ENCODE peak calls at places on chromosomes 6 and 20, in ten cellular contexts. Y is substantia nigra; R is adrenal gland; K is stimulated activated CD4-positive, alpha-beta T cell treated with anti-CD3 and anti-CD28 coated beads, TNF-alpha, amount 100 ng/mL, for 24 hours; S is astrocyte of the cerebellum; M is HCEC 1CT; G is activated CD4-positive, CD25-positive, alpha-beta regulatory T cell; Q is HFFc6; O is GM12865; U is fibroblast of the conjunctiva. P is an unnamed sample.

GRCh38 chr6:35044145-35044745 is 96.9 kb downstream of the TCP11 start:
- DNase-seq in Y (no peak), R (no peak), K (no peak), S (peak), M (no peak), G (no peak), Q (no peak), O (no peak), U (no peak), P (no peak)

GRCh38 chr20:59743308-59743707 is 139.0 kb downstream of the PHACTR3 start:
- DNase-seq in Y (no peak), R (no peak), K (no peak), S (no peak), M (no peak), G (no peak), Q (no peak), O (no peak), U (no peak), P (no peak)

GRCh38 chr6:147547369-147547902 is 38.9 kb downstream of the SAMD5 start:
- DNase-seq in Y (no peak), R (no peak), K (no peak), S (no peak), M (no peak), G (no peak), Q (no peak), O (no peak), U (no peak), P (no peak)

GRCh38 chr6:24231578-24231977 is 105.6 kb downstream of the NRSN1 start:
- DNase-seq in Y (no peak), R (no peak), K (no peak), S (no peak), M (no peak), G (no peak), Q (no peak), O (no peak), U (no peak), P (no peak)

GRCh38 chr6:28710466-28711191 is 184.9 kb downstream of the GPX5 start:
- DNase-seq in Y (no peak), R (no peak), K (no peak), S (no peak), M (peak), G (no peak), Q (peak), O (peak), U (peak), P (no peak)

GRCh38 chr20:46093531-46093930 is 3.8 kb upstream of the NCOA5 start:
- DNase-seq in Y (no peak), R (no peak), K (no peak), S (no peak), M (peak), G (no peak), Q (no peak), O (peak), U (no peak), P (no peak)

GRCh38 chr6:40894962-40895799 is 143.8 kb downstream of the UNC5CL start:
- DNase-seq in Y (no peak), R (peak), K (no peak), S (peak), M (no peak), G (no peak), Q (peak), O (no peak), U (no peak), P (no peak)

GRCh38 chr6:37653933-37654565 is 43.6 kb downstream of the MDGA1 start:
- DNase-seq in Y (no peak), R (no peak), K (peak), S (no peak), M (peak), G (peak), Q (peak), O (peak), U (no peak), P (no peak)

GRCh38 chr6:105279463-105279862 is 99.6 kb upstream of the POPDC3 start:
- DNase-seq in Y (no peak), R (no peak), K (no peak), S (no peak), M (no peak), G (no peak), Q (no peak), O (no peak), U (no peak), P (no peak)

GRCh38 chr20:51611625-51611890 is 69.0 kb upstream of the NFATC2 start:
- DNase-seq in Y (no peak), R (no peak), K (no peak), S (no peak), M (no peak), G (no peak), Q (no peak), O (no peak), U (no peak), P (no peak)

GRCh38 chr6:137651591-137652335 is 157.6 kb upstream of the OLIG3 start:
- DNase-seq in Y (no peak), R (no peak), K (no peak), S (no peak), M (no peak), G (no peak), Q (no peak), O (no peak), U (no peak), P (no peak)

GRCh38 chr20:51084598-51084997 is 61.7 kb upstream of the KCNG1 start:
- DNase-seq in Y (no peak), R (no peak), K (no peak), S (no peak), M (no peak), G (no peak), Q (no peak), O (no peak), U (no peak), P (no peak)

GRCh38 chr6:166046232-166046631 is 121.4 kb downstream of the TBXT start:
- DNase-seq in Y (no peak), R (no peak), K (no peak), S (peak), M (peak), G (no peak), Q (peak), O (no peak), U (peak), P (no peak)

GRCh38 chr20:20148774-20149173 is 96.4 kb downstream of the CFAP61 start:
- DNase-seq in Y (no peak), R (no peak), K (no peak), S (no peak), M (no peak), G (no peak), Q (no peak), O (no peak), U (no peak), P (no peak)

GRCh38 chr6:167225903-167226508 is 65.1 kb upstream of the UNC93A start:
- DNase-seq in Y (no peak), R (no peak), K (no peak), S (no peak), M (no peak), G (no peak), Q (no peak), O (no peak), U (no peak), P (no peak)

GRCh38 chr6:39669943-39670342 is 55.3 kb downstream of the KIF6 start:
- DNase-seq in Y (no peak), R (no peak), K (no peak), S (no peak), M (no peak), G (no peak), Q (no peak), O (no peak), U (no peak), P (no peak)

GRCh38 chr6:168201383-168201782 is 118.2 kb downstream of the DACT2 start:
- DNase-seq in Y (no peak), R (no peak), K (no peak), S (no peak), M (no peak), G (no peak), Q (no peak), O (no peak), U (no peak), P (no peak)

GRCh38 chr20:49446808-49447207 is 35.7 kb downstream of the KCNB1 start:
- DNase-seq in Y (no peak), R (peak), K (no peak), S (no peak), M (peak), G (no peak), Q (peak), O (no peak), U (peak), P (no peak)

GRCh38 chr6:39546731-39547130 is 178.5 kb downstream of the KIF6 start:
- DNase-seq in Y (no peak), R (no peak), K (no peak), S (no peak), M (no peak), G (no peak), Q (no peak), O (no peak), U (no peak), P (no peak)

GRCh38 chr6:49550413-49551125 is at the start of gene C6orf141:
- DNase-seq in Y (no peak), R (no peak), K (no peak), S (no peak), M (peak), G (no peak), Q (no peak), O (peak), U (no peak), P (no peak)

GRCh38 chr20:20687319-20687718 is 25.1 kb downstream of the RALGAPA2 start:
- DNase-seq in Y (no peak), R (no peak), K (no peak), S (peak), M (no peak), G (no peak), Q (no peak), O (no peak), U (no peak), P (no peak)

GRCh38 chr6:44397424-44398169 is 10.1 kb downstream of the CDC5L start:
- DNase-seq in Y (no peak), R (no peak), K (no peak), S (no peak), M (no peak), G (no peak), Q (no peak), O (no peak), U (no peak), P (no peak)

GRCh38 chr6:37637562-37638413 is 59.9 kb downstream of the MDGA1 start:
- DNase-seq in Y (no peak), R (no peak), K (no peak), S (no peak), M (no peak), G (no peak), Q (no peak), O (no peak), U (no peak), P (no peak)

GRCh38 chr6:43737272-43738081 is 32.5 kb upstream of the VEGFA start:
- DNase-seq in Y (no peak), R (no peak), K (no peak), S (no peak), M (no peak), G (no peak), Q (no peak), O (no peak), U (no peak), P (no peak)

GRCh38 chr6:89951574-89952360 is 57.5 kb downstream of the GJA10 start:
- DNase-seq in Y (peak), R (no peak), K (no peak), S (peak), M (no peak), G (no peak), Q (no peak), O (no peak), U (no peak), P (no peak)

P was measured in retinal pigment epithelial cell.